ENCODE peak calls at places on chromosomes 4 and X, in four cellular contexts. Z, O, C and M are unnamed samples. For H3K36me3, the result is how much of the 10 kb centered on the place peaks cover.

GRCh38 chr4:154018659-154019058 is 229.8 kb upstream of the SFRP2 start:
- DNase-seq in O (peak), Z (no peak), C (no peak), M (no peak)

GRCh38 chr4:10273030-10273429 is 156.4 kb upstream of the WDR1 start:
- DNase-seq in C (no peak), O (no peak), Z (no peak), M (no peak)

GRCh38 chr4:184648220-184649025 is 824 bp downstream of the CASP3 start:
- DNase-seq in O (peak), C (peak), Z (peak), M (no peak)

GRCh38 chrX:12292996-12293765 is 154.9 kb downstream of the FRMPD4 start:
- DNase-seq in C (peak), O (no peak), Z (peak), M (no peak)

GRCh38 chrX:27966955-27967354 is 14.3 kb downstream of the DCAF8L1 start:
- DNase-seq in Z (peak), C (peak), O (no peak), M (peak)

GRCh38 chr4:114383721-114384120 is 214.9 kb upstream of the UGT8 start:
- DNase-seq in C (peak), Z (peak), O (no peak), M (no peak)

GRCh38 chr4:17284323-17285175 is 227.3 kb downstream of the QDPR start:
- DNase-seq in O (no peak), Z (no peak), C (no peak), M (no peak)

GRCh38 chr4:10023050-10023419 is 1.7 kb upstream of the SLC2A9 start:
- DNase-seq in C (no peak), Z (no peak), O (no peak), M (no peak)

GRCh38 chrX:22122510-22122909 is 90.4 kb downstream of the PHEX start:
- DNase-seq in O (no peak), C (peak), Z (peak), M (no peak)

GRCh38 chr4:141350122-141350904 is 129.6 kb downstream of the ZNF330 start:
- DNase-seq in O (no peak), C (peak), Z (peak), M (no peak)

GRCh38 chr4:38322709-38323108 is 341.3 kb upstream of the KLF3 start:
- DNase-seq in Z (peak), C (peak), O (no peak), M (no peak)

GRCh38 chrX:82230013-82230412 is 1028.1 kb downstream of the SH3BGRL start:
- DNase-seq in Z (no peak), C (no peak), O (no peak), M (no peak)

GRCh38 chrX:40700640-40701342 is 34.6 kb downstream of the MED14 start:
- DNase-seq in Z (no peak), O (no peak), C (no peak), M (no peak)

GRCh38 chrX:130245441-130245840 is 23.3 kb downstream of the ZNF280C start:
- DNase-seq in Z (peak), C (peak), O (no peak), M (no peak)

GRCh38 chr4:80045831-80046230 is 27.2 kb downstream of the ANTXR2 start:
- DNase-seq in O (no peak), Z (peak), C (peak), M (no peak)

GRCh38 chrX:44459501-44459900 is 83.2 kb downstream of the FUNDC1 start:
- DNase-seq in Z (peak), O (no peak), C (peak), M (no peak)

GRCh38 chrX:53093177-53093655 is 726 bp upstream of the KANTR start:
- DNase-seq in C (peak), Z (peak), O (peak), M (peak)

GRCh38 chrX:40440841-40441240 is 139.9 kb upstream of the ATP6AP2 start:
- DNase-seq in C (no peak), O (no peak), Z (no peak), M (no peak)

GRCh38 chr4:183101956-183102480 is 3.0 kb downstream of the WWC2 start:
- DNase-seq in O (no peak), C (no peak), Z (no peak), M (no peak)

GRCh38 chr4:108333353-108333920 is 164.7 kb upstream of the LEF1 start:
- DNase-seq in O (no peak), Z (no peak), C (no peak), M (no peak)

GRCh38 chrX:153719238-153719637 is 4.9 kb downstream of the BCAP31 start:
- DNase-seq in C (no peak), O (no peak), Z (no peak), M (no peak)

GRCh38 chr4:161522031-161522430 is 641.8 kb downstream of the FSTL5 start:
- DNase-seq in C (peak), O (no peak), Z (peak), M (no peak)

GRCh38 chr4:53116959-53117358 is 248.9 kb downstream of the SCFD2 start:
- DNase-seq in Z (peak), C (peak), O (no peak), M (no peak)

GRCh38 chr4:5821665-5822358 is 71.1 kb downstream of the CRMP1 start:
- DNase-seq in C (no peak), Z (no peak), O (peak), M (no peak)

GRCh38 chr4:174402470-174403176 is 118.9 kb downstream of the CEP44 start:
- DNase-seq in C (no peak), Z (no peak), O (peak), M (no peak)

GRCh38 chr4:146121757-146122156 is 53.8 kb upstream of the LSM6 start:
- DNase-seq in Z (no peak), O (no peak), C (no peak), M (no peak)

GRCh38 chr4:155403886-155404285 is 27.1 kb upstream of the MAP9 start:
- DNase-seq in C (peak), O (peak), Z (peak), M (peak)

GRCh38 chr4:63589796-63590195 is 819.5 kb downstream of the TECRL start:
- DNase-seq in C (no peak), O (peak), Z (no peak), M (no peak)

GRCh38 chr4:100428051-100428450 is 89.8 kb downstream of the EMCN start:
- DNase-seq in C (peak), O (no peak), Z (peak), M (no peak)

GRCh38 chr4:118762146-118762545 is 73.8 kb downstream of the SEC24D start:
- DNase-seq in C (no peak), O (no peak), Z (no peak), M (no peak)

GRCh38 chr4:87180767-87181166 is 39.7 kb downstream of the KLHL8 start:
- DNase-seq in C (no peak), Z (no peak), O (no peak), M (no peak)

GRCh38 chr4:56128231-56128630 is 179.5 kb downstream of the CEP135 start:
- DNase-seq in Z (peak), O (no peak), C (peak), M (no peak)

GRCh38 chr4:8414377-8414776 is 26.1 kb downstream of the ACOX3 start:
- DNase-seq in O (no peak), Z (no peak), C (no peak), M (no peak)

GRCh38 chr4:145815027-145815612 is 123.5 kb downstream of the ZNF827 start:
- DNase-seq in Z (no peak), C (no peak), O (no peak), M (no peak)

GRCh38 chr4:56821394-56822263 is at the start of gene SPINK2:
- DNase-seq in C (no peak), Z (no peak), O (peak), M (no peak)

GRCh38 chr4:78749972-78750727 is 26.0 kb upstream of the BMP2K start:
- DNase-seq in O (no peak), C (no peak), Z (no peak), M (no peak)

DNA sequence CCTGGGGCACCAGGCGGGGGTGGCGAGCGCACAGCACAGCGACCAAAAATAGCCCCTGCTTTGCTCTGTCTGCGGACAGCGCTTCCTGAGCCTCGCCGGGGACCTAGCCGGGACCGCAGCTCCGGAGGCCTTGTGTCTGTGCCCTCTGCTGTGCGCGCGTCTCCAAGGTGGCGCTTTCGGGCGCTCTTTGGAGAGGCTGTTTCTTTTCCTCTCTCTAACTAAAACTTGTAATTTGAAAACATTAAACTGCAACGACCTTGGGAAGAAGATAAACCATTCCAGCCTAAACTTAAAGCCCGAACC is 3.4 kb downstream of the ARX start:
- DNase-seq in Z (no peak), O (peak), C (no peak), M (no peak)
- TF ChIP-seq EZH2 in Z (no peak), O (peak), C (peak), M (no peak)

GRCh38 chr4:152109585-152110509 is 349.0 kb upstream of the GATB start:
- DNase-seq in O (no peak), C (no peak), Z (no peak), M (no peak)
- H3K9ac ChIP-seq in O (no peak), C (no peak), Z (no peak), M (no peak)

GRCh38 chr4:1961038-1961437 is 47.7 kb downstream of the NELFA start:
- DNase-seq in O (no peak), Z (no peak), C (no peak), M (no peak)

GRCh38 chr4:1961563-1961962 is 47.2 kb downstream of the NELFA start:
- DNase-seq in Z (no peak), O (no peak), C (no peak), M (no peak)

GRCh38 chr4:1959104-1959384 is 49.7 kb downstream of the NELFA start:
- DNase-seq in Z (no peak), O (no peak), C (no peak), M (no peak)

GRCh38 chr4:1958276-1959103 is 50.3 kb downstream of the NELFA start:
- DNase-seq in C (no peak), Z (no peak), O (no peak), M (no peak)

DNA sequence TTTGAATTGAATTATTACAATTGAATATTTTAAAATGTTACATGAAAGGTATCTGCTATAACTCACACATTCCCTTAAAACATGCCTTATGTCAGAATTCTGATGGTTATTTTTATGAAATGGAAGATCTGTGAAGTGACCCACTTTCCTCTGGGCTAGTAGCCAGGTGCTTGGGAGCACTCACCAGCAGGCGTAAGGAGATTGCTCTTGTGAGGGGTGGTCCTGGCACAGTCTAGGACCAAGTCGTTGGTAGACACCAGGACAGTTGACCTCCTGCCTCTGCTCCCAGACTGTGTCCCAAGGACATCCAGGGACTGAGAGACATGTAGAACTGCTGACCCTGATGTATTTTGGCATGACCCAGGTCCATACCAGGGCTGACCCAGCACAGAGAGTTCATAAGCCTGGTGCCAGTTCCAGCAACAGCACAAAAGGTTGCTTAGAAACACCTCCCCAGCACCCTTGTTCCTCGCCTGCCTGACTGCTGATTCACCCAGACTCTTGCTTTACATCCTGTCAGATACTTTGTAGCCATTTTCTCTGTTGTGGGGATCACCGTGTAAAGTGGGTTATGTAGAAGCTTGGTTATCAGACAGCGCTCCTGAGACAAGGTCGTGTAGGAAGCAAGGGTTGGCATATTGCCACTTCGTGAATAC is 48.5 kb downstream of the NELFA start:
- DNase-seq in Z (peak), O (no peak), C (peak), M (no peak)
- H3K36me3 ChIP-seq in Z (under half), O (under half), C (under half), M (half or more)

GRCh38 chr4:149056615-149057014 is 614.4 kb upstream of the NR3C2 start:
- DNase-seq in Z (no peak), O (no peak), C (no peak), M (no peak)
- TF ChIP-seq EZH2 in Z (no peak), O (no peak), C (no peak), M (no peak)

DNA sequence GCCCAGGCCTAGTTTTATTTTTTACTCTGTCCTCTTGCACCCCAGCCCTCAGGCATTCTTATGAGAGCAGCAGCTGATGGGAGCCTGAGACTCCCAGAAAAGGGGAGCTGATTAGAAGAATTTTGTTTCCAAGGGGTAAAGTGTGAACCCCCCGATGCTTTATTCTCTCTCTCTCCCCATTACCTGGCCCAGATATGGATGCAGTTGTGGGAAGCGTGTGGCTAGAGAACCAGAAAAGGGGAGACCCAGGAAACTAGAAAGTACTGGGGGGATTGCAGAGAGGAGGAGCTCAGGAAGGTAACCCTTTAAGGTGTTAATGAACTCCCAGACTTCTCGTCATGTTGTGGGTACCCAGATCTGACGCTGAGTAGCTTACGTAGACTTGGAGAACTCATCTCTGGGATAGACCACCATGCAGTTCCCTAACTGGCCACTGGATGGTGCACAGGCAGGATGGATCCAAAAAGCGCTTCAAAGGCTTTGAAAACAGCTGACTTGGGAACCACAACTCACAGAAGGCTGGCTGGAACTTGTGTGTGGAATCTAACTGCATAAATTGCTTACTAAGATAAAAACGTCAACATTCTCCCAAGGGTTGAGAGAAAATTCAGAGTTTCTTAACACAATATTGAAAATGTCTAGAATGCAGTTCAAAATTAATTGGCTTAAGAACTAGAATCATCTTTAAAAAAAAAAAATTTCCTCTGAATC is 64.7 kb downstream of the TBC1D14 start:
- DNase-seq in Z (peak), C (peak), O (peak), M (peak)
- H3K9ac ChIP-seq in Z (no peak), C (no peak), O (no peak), M (no peak)

GRCh38 chr4:169640261-169640880 is 20.0 kb downstream of the CLCN3 start:
- DNase-seq in C (peak), O (no peak), Z (peak), M (peak)

GRCh38 chr4:169645627-169646026 is 25.2 kb downstream of the CLCN3 start:
- DNase-seq in C (no peak), Z (no peak), O (no peak), M (no peak)

GRCh38 chr4:169650227-169650936 is 30.0 kb downstream of the CLCN3 start:
- DNase-seq in O (no peak), C (no peak), Z (no peak), M (no peak)

GRCh38 chr4:169649545-169650226 is 29.3 kb downstream of the CLCN3 start:
- DNase-seq in C (peak), O (no peak), Z (peak), M (no peak)

GRCh38 chr4:169644802-169645201 is 24.4 kb downstream of the CLCN3 start:
- DNase-seq in O (no peak), C (no peak), Z (no peak), M (no peak)
- H3K36me3 ChIP-seq in O (under half), C (under half), Z (under half), M (under half)

DNA sequence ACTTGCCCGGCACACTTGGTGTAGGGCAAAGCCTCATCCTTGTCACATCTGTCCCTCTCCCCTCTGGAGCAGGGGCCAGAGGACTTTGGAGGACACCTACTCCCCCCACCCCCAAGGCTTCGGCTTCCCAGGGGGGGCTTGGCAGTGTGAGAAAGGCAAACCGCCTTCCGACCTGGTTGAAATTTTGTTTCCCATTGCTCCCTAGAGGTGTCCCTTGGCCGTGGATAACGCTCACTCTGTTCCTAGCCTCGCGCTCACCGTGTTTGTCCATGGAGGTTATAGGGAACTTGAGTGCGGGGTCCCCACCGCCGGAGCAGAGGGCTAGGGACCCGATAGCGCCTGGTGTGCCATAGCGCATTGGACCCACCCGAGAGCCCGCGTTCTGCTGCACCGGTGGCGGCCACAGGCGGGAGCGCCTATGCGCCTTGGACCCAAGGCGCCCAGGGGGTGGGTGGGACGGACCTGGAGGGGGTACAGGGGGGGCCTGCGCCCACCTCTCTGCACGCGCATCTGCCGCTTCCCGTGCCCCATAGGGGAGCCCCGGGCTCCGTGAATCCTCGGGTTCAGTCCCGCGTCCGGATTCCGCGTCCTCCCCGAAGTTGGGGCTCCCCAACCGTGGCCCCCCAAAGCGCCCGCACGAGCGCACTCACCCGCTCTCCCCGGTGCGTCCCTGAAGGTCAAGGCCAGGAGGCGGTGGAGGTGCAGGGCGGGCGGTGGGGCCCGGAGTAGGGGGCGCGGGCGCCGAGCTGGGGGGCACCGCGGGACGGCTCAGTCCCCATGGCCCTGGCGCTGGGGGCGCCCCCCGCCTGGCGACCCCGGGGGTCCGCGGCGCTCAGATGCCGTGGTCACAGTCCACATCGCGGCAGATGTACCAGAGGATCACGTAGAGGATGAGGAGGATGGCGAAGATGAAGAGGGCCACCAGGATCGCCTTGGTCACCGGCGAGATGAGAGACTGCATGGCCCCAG is 82.7 kb upstream of the DHRSX start:
- DNase-seq in O (peak), C (no peak), Z (no peak), M (no peak)
- TF ChIP-seq EZH2 in O (peak), C (no peak), Z (peak), M (no peak)

DNA sequence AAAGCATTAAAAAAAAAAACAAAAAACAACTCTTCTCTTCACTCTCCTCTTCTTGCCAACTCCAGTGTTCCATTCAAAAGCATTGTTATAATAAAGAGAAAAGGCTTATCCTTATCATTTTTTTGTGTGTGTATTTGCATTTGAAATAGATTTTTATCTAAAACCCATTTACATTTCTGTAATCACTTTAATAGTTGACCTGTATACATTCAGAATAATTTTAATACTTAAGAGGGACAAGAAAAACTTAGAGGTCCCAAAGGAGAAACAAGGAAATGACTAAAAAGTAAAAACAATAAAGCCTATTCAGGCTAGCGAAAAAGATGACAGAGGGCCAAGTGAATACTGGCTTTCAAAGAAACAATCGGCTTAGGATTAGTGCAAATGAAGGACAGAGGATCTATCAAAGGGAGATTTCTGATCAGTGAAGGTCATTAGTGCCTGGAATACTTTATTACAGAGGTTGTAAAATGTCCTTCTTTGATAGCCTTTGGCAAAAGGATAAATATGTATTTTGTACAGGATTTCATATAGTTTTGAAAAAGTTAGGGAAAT is 808.3 kb downstream of the RPA4 start:
- DNase-seq in C (no peak), Z (no peak), O (peak), M (no peak)
- H3K9ac ChIP-seq in C (no peak), Z (no peak), O (no peak), M (no peak)

GRCh38 chr4:82939414-82939813 is 38.9 kb downstream of the THAP9 start:
- DNase-seq in O (no peak), Z (no peak), C (no peak), M (no peak)

GRCh38 chr4:82934441-82934840 is 33.9 kb downstream of the THAP9 start:
- DNase-seq in Z (no peak), C (no peak), O (no peak), M (no peak)
- H3K36me3 ChIP-seq in Z (under half), C (under half), O (under half), M (half or more)